ENCODE peak calls at places on chromosomes 5 and 9, in eight cellular contexts. B is WERI-Rb-1; D is upper lobe of left lung; Z is lower lobe of right lung; O is adrenal gland; V is adipocyte; F is CD8-positive, alpha-beta T cell; W is heart left ventricle. S is an unnamed sample.

GRCh38 chr5:158727771-158728311 is 371.9 kb downstream of the EBF1 start:
- DNase-seq in D (peak; percentile 3), V (peak; percentile 24), W (peak; percentile 74), O (peak; percentile 52), Z (no peak), B (no peak), F (no peak), S (no peak)

GRCh38 chr9:131640438-131641181 is 95.3 kb downstream of the PRRT1B start:
- DNase-seq in W (no peak), D (no peak), B (no peak), O (peak; percentile 73), F (no peak), V (peak; percentile 50), Z (no peak), S (no peak)

GRCh38 chr5:140365282-140365681 is 5.3 kb downstream of the SLC4A9 start:
- DNase-seq in W (no peak), Z (no peak), V (no peak), F (no peak), D (no peak), O (no peak), B (no peak), S (no peak)

GRCh38 chr9:109311731-109312130 is 9.1 kb downstream of the EPB41L4B start:
- DNase-seq in B (peak; percentile 83), W (no peak), D (no peak), V (no peak), Z (no peak), F (no peak), O (no peak), S (peak; percentile 43)

GRCh38 chr5:96703985-96704384 is 41.8 kb downstream of the CAST start:
- DNase-seq in W (no peak), F (no peak), O (no peak), V (peak; percentile 40), D (no peak), Z (no peak), B (no peak), S (no peak)

GRCh38 chr5:53779541-53779981 is 219.1 kb downstream of the NDUFS4 start:
- DNase-seq in D (no peak), V (peak; percentile 39), B (no peak), F (no peak), Z (no peak), O (peak; percentile 31), W (peak; percentile 20), S (no peak)

GRCh38 chr5:140926211-140926902 is at the start of gene PCDHAC1:
- DNase-seq in O (peak; percentile 55), W (peak; percentile 67), V (peak; percentile 43), D (peak; percentile 96), F (no peak), Z (peak; percentile 90), B (peak; percentile 94), S (peak; percentile 96)

GRCh38 chr5:27450607-27451006 is 412.2 kb upstream of the CDH9 start:
- DNase-seq in D (no peak), F (no peak), O (no peak), W (no peak), V (no peak), Z (no peak), B (no peak), S (no peak)

GRCh38 chr5:80754900-80755299 is 100.1 kb upstream of the DHFR start:
- DNase-seq in V (no peak), W (no peak), D (no peak), Z (no peak), F (no peak), O (no peak), B (peak; percentile 14), S (peak; percentile 63)

GRCh38 chr9:94175669-94176068 is 83.4 kb upstream of the ZNF169 start:
- DNase-seq in D (no peak), B (no peak), F (no peak), Z (no peak), V (no peak), O (no peak), W (no peak), S (no peak)

GRCh38 chr9:82117025-82117424 is 128.5 kb downstream of the SPATA31D1 start:
- DNase-seq in V (peak; percentile 68), Z (no peak), B (no peak), W (no peak), F (no peak), D (no peak), O (peak; percentile 12), S (no peak)

GRCh38 chr5:128216285-128216684 is 132.7 kb downstream of the SLC12A2 start:
- DNase-seq in D (no peak), V (no peak), O (no peak), B (no peak), F (no peak), Z (no peak), W (no peak), S (no peak)

GRCh38 chr5:80701597-80701996 is 46.8 kb upstream of the DHFR start:
- DNase-seq in F (no peak), Z (no peak), O (no peak), W (no peak), B (no peak), V (no peak), D (no peak), S (no peak)

GRCh38 chr9:134663084-134663483 is 21.5 kb downstream of the COL5A1 start:
- DNase-seq in Z (no peak), D (no peak), F (no peak), B (no peak), W (no peak), O (no peak), V (no peak), S (no peak)

GRCh38 chr5:116861097-116861496 is 286.5 kb upstream of the SEMA6A start:
- DNase-seq in D (no peak), O (no peak), Z (no peak), V (no peak), W (no peak), B (no peak), F (no peak), S (peak; percentile 27)

GRCh38 chr5:76542887-76543690 is 80.1 kb downstream of the F2RL2 start:
- DNase-seq in F (peak; percentile 48), B (no peak), D (no peak), O (no peak), Z (peak; percentile 63), V (no peak), W (no peak), S (no peak)

GRCh38 chr9:22114956-22115355 is 105.9 kb upstream of the CDKN2B start:
- DNase-seq in D (no peak), O (no peak), Z (no peak), W (no peak), F (no peak), B (no peak), V (peak; percentile 28), S (no peak)

GRCh38 chr9:95425910-95426551 is 90.7 kb downstream of the PTCH1 start:
- DNase-seq in O (peak; percentile 23), B (peak; percentile 32), D (peak; percentile 77), Z (no peak), F (no peak), V (peak; percentile 12), W (no peak), S (no peak)

GRCh38 chr9:107989099-107989498 is 499.5 kb upstream of the KLF4 start:
- DNase-seq in D (no peak), F (no peak), Z (no peak), V (peak; percentile 19), W (no peak), B (no peak), O (no peak), S (no peak)

GRCh38 chr9:109190151-109190550 is 23.1 kb upstream of the FRRS1L start:
- DNase-seq in B (no peak), D (no peak), F (no peak), V (no peak), W (no peak), O (no peak), Z (no peak), S (no peak)

GRCh38 chr9:132224645-132225044 is 62.8 kb downstream of the NTNG2 start:
- DNase-seq in O (no peak), B (no peak), W (no peak), V (no peak), F (no peak), Z (no peak), D (no peak), S (no peak)

GRCh38 chr5:125476888-125477585 is 730.6 kb upstream of the ZNF608 start:
- DNase-seq in F (no peak), O (no peak), B (no peak), W (no peak), D (no peak), Z (no peak), V (peak; percentile 27), S (no peak)

GRCh38 chr5:172762214-172763119 is 8.5 kb downstream of the DUSP1 start:
- DNase-seq in W (no peak), O (no peak), Z (no peak), V (no peak), B (no peak), F (no peak), D (peak; percentile 85), S (no peak)

GRCh38 chr9:134258332-134258731 is 67.9 kb upstream of the RXRA start:
- DNase-seq in D (no peak), F (no peak), V (no peak), W (no peak), B (no peak), O (no peak), Z (no peak), S (no peak)

GRCh38 chr9:95048225-95049087 is 269.1 kb downstream of the FANCC start:
- DNase-seq in D (peak; percentile 95), O (peak; percentile 55), Z (peak; percentile 89), W (peak; percentile 67), B (peak; percentile 76), V (peak; percentile 77), F (peak; percentile 31), S (peak; percentile 67)

GRCh38 chr9:99103054-99103453 is 1.9 kb upstream of the TGFBR1 start:
- DNase-seq in F (no peak), B (no peak), O (no peak), V (peak; percentile 24), W (no peak), D (no peak), Z (no peak), S (no peak)
- H3K36me3 ChIP-seq in F (no peaks in the 10 kb centered on the region), B (no peaks in the 10 kb centered on the region), O (no peaks in the 10 kb centered on the region), V (no peaks in the 10 kb centered on the region), W (no peaks in the 10 kb centered on the region), D (no peaks in the 10 kb centered on the region), Z (no peaks in the 10 kb centered on the region), S (no peaks in the 10 kb centered on the region)

GRCh38 chr9:26750126-26750525 is 142.5 kb downstream of the CAAP1 start:
- DNase-seq in O (no peak), V (no peak), F (no peak), B (no peak), D (no peak), W (no peak), Z (no peak), S (no peak)
- H3K9me3 ChIP-seq in O (no peaks in the 10 kb centered on the region), V (no peaks in the 10 kb centered on the region), F (no peaks in the 10 kb centered on the region), B (no peaks in the 10 kb centered on the region), D (no peaks in the 10 kb centered on the region), W (no peaks in the 10 kb centered on the region), Z (no peaks in the 10 kb centered on the region), S (no peaks in the 10 kb centered on the region)

GRCh38 chr5:134529460-134529859 is 4.0 kb downstream of the JADE2 start:
- DNase-seq in F (no peak), B (no peak), W (no peak), O (no peak), D (no peak), V (no peak), Z (no peak), S (no peak)
- H3K4me3 ChIP-seq in F (no peak overlapping the region), B (no peak overlapping the region), W (no peak overlapping the region), O (no peak overlapping the region), D (no peak overlapping the region), V (no peak overlapping the region), Z (no peak overlapping the region), S (no peak overlapping the region)

DNA sequence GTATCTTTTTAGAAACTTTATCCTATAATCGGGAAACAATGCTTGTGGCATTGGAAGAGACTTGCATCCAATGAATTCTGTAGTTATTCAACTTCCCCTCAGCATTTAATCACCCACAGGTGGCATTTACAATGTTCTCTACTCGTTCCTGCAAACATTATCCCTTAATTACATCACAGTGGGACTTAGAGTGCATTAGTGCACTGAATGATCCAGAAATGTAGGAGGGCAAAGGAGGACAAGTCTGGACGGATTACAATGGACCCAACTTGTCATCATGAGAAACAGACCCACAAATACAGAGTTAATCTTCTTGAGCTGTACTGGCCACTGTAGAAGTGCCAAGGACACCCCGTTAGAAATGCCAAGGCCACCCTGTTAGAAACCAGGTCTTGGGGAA is 129.1 kb downstream of the DOCK8 start:
- DNase-seq in V (no peak), W (no peak), F (no peak), B (peak; percentile 72), D (no peak), O (peak; percentile 25), Z (no peak), S (no peak)
- H3K36me3 ChIP-seq in V (no peaks in the 10 kb centered on the region), W (no peaks in the 10 kb centered on the region), F (peaks cover 65% of the 10 kb centered on the region), B (no peaks in the 10 kb centered on the region), D (peaks cover 11% of the 10 kb centered on the region), O (peaks cover 15% of the 10 kb centered on the region), Z (peaks cover 75% of the 10 kb centered on the region), S (no peaks in the 10 kb centered on the region)

S was measured in BE2C.